ENCODE peak calls at places on chromosomes 7 and 10, in seven cellular contexts. One of them, this sample, is unnamed.

GRCh38 chr7:85095816-85096215 is 91.0 kb downstream of the SEMA3D start:
- DNase-seq in brain microvascular endothelial cell: no peak
- DNase-seq in bronchial epithelial cell: no peak
- DNase-seq in heart right ventricle: no peak
- DNase-seq in adrenal gland: no peak
- DNase-seq in transverse colon: no peak
- DNase-seq in IMR-90: peak
- DNase-seq in this sample: no peak

GRCh38 chr10:89653410-89653828 is 8.4 kb upstream of the PANK1 start:
- DNase-seq in adrenal gland: no peak
- DNase-seq in heart right ventricle: no peak
- DNase-seq in brain microvascular endothelial cell: peak
- DNase-seq in IMR-90: peak
- DNase-seq in transverse colon: no peak
- DNase-seq in bronchial epithelial cell: no peak
- DNase-seq in this sample: peak

GRCh38 chr10:82164333-82164732 is 289.3 kb downstream of the NRG3 start:
- DNase-seq in brain microvascular endothelial cell: no peak
- DNase-seq in IMR-90: no peak
- DNase-seq in heart right ventricle: no peak
- DNase-seq in bronchial epithelial cell: no peak
- DNase-seq in adrenal gland: no peak
- DNase-seq in transverse colon: no peak
- DNase-seq in this sample: no peak

GRCh38 chr10:22335204-22335956 is 9.9 kb upstream of the SPAG6 start:
- DNase-seq in bronchial epithelial cell: no peak
- DNase-seq in adrenal gland: peak
- DNase-seq in heart right ventricle: peak
- DNase-seq in transverse colon: peak
- DNase-seq in brain microvascular endothelial cell: no peak
- DNase-seq in IMR-90: peak
- DNase-seq in this sample: peak

GRCh38 chr7:50397320-50397970 is 52.7 kb downstream of the FIGNL1 start:
- DNase-seq in transverse colon: no peak
- DNase-seq in adrenal gland: no peak
- DNase-seq in IMR-90: no peak
- DNase-seq in heart right ventricle: no peak
- DNase-seq in brain microvascular endothelial cell: no peak
- DNase-seq in bronchial epithelial cell: no peak
- DNase-seq in this sample: no peak

GRCh38 chr7:116339564-116339963 is 129.2 kb downstream of the TES start:
- DNase-seq in heart right ventricle: no peak
- DNase-seq in transverse colon: no peak
- DNase-seq in brain microvascular endothelial cell: no peak
- DNase-seq in adrenal gland: no peak
- DNase-seq in IMR-90: peak
- DNase-seq in bronchial epithelial cell: peak
- DNase-seq in this sample: no peak

GRCh38 chr10:87974769-87975168 is 111.3 kb downstream of the PTEN start:
- DNase-seq in bronchial epithelial cell: no peak
- DNase-seq in heart right ventricle: no peak
- DNase-seq in IMR-90: no peak
- DNase-seq in adrenal gland: no peak
- DNase-seq in transverse colon: no peak
- DNase-seq in brain microvascular endothelial cell: no peak
- DNase-seq in this sample: no peak

GRCh38 chr7:114889646-114890285 is 32.1 kb upstream of the MDFIC start:
- DNase-seq in adrenal gland: no peak
- DNase-seq in heart right ventricle: no peak
- DNase-seq in transverse colon: no peak
- DNase-seq in brain microvascular endothelial cell: peak
- DNase-seq in bronchial epithelial cell: peak
- DNase-seq in IMR-90: peak
- DNase-seq in this sample: peak

GRCh38 chr7:75776295-75776971 is 4.4 kb upstream of the CCL26 start:
- DNase-seq in IMR-90: peak
- DNase-seq in brain microvascular endothelial cell: peak
- DNase-seq in heart right ventricle: no peak
- DNase-seq in bronchial epithelial cell: peak
- DNase-seq in transverse colon: no peak
- DNase-seq in adrenal gland: no peak
- DNase-seq in this sample: peak

GRCh38 chr10:72259491-72260214 is 14.1 kb upstream of the DDIT4 start:
- DNase-seq in heart right ventricle: peak
- DNase-seq in adrenal gland: no peak
- DNase-seq in transverse colon: no peak
- DNase-seq in brain microvascular endothelial cell: peak
- DNase-seq in IMR-90: peak
- DNase-seq in bronchial epithelial cell: no peak
- DNase-seq in this sample: peak

GRCh38 chr7:128031901-128032604 is 816 bp upstream of the LRRC4 start:
- DNase-seq in adrenal gland: peak
- DNase-seq in heart right ventricle: peak
- DNase-seq in bronchial epithelial cell: peak
- DNase-seq in brain microvascular endothelial cell: peak
- DNase-seq in IMR-90: peak
- DNase-seq in transverse colon: peak
- DNase-seq in this sample: peak

GRCh38 chr7:83359108-83359507 is 196.4 kb upstream of the PCLO start:
- DNase-seq in heart right ventricle: no peak
- DNase-seq in adrenal gland: no peak
- DNase-seq in transverse colon: no peak
- DNase-seq in IMR-90: no peak
- DNase-seq in bronchial epithelial cell: no peak
- DNase-seq in brain microvascular endothelial cell: no peak
- DNase-seq in this sample: no peak

GRCh38 chr7:16739863-16740622 is 13.5 kb upstream of the TSPAN13 start:
- DNase-seq in IMR-90: peak
- DNase-seq in transverse colon: peak
- DNase-seq in heart right ventricle: no peak
- DNase-seq in adrenal gland: peak
- DNase-seq in bronchial epithelial cell: peak
- DNase-seq in brain microvascular endothelial cell: peak
- DNase-seq in this sample: peak

GRCh38 chr10:16520900-16521299 is 779 bp downstream of the C1QL3 start:
- DNase-seq in bronchial epithelial cell: no peak
- DNase-seq in transverse colon: no peak
- DNase-seq in heart right ventricle: peak
- DNase-seq in adrenal gland: no peak
- DNase-seq in brain microvascular endothelial cell: no peak
- DNase-seq in IMR-90: peak
- DNase-seq in this sample: peak

GRCh38 chr10:16519250-16519907 is 2.3 kb downstream of the C1QL3 start:
- DNase-seq in heart right ventricle: no peak
- DNase-seq in brain microvascular endothelial cell: no peak
- DNase-seq in bronchial epithelial cell: no peak
- DNase-seq in transverse colon: no peak
- DNase-seq in IMR-90: no peak
- DNase-seq in adrenal gland: no peak
- DNase-seq in this sample: no peak

GRCh38 chr10:16518822-16519221 is 2.9 kb downstream of the C1QL3 start:
- DNase-seq in adrenal gland: no peak
- DNase-seq in transverse colon: no peak
- DNase-seq in brain microvascular endothelial cell: no peak
- DNase-seq in bronchial epithelial cell: no peak
- DNase-seq in IMR-90: no peak
- DNase-seq in heart right ventricle: no peak
- DNase-seq in this sample: no peak

GRCh38 chr10:16521311-16522016 is at the start of gene C1QL3:
- DNase-seq in brain microvascular endothelial cell: no peak
- DNase-seq in IMR-90: peak
- DNase-seq in adrenal gland: no peak
- DNase-seq in bronchial epithelial cell: no peak
- DNase-seq in heart right ventricle: no peak
- DNase-seq in transverse colon: no peak
- DNase-seq in this sample: peak

GRCh38 chr10:16519908-16520861 is 1.5 kb downstream of the C1QL3 start:
- DNase-seq in adrenal gland: no peak
- DNase-seq in transverse colon: no peak
- DNase-seq in heart right ventricle: no peak
- DNase-seq in IMR-90: no peak
- DNase-seq in bronchial epithelial cell: no peak
- DNase-seq in brain microvascular endothelial cell: no peak
- DNase-seq in this sample: no peak
- H3K4me3 ChIP-seq in adrenal gland: no peak
- H3K4me3 ChIP-seq in transverse colon: peak
- H3K4me3 ChIP-seq in heart right ventricle: peak
- H3K4me3 ChIP-seq in IMR-90: no peak
- H3K4me3 ChIP-seq in bronchial epithelial cell: no peak
- H3K4me3 ChIP-seq in brain microvascular endothelial cell: peak
- H3K4me3 ChIP-seq in this sample: no peak

GRCh38 chr10:6197274-6197673 is 5.5 kb upstream of the PFKFB3 start:
- DNase-seq in transverse colon: no peak
- DNase-seq in IMR-90: no peak
- DNase-seq in adrenal gland: no peak
- DNase-seq in heart right ventricle: no peak
- DNase-seq in bronchial epithelial cell: peak
- DNase-seq in brain microvascular endothelial cell: no peak
- DNase-seq in this sample: no peak

GRCh38 chr10:6202098-6202683 is 541 bp upstream of the PFKFB3 start:
- DNase-seq in bronchial epithelial cell: no peak
- DNase-seq in brain microvascular endothelial cell: no peak
- DNase-seq in heart right ventricle: peak
- DNase-seq in transverse colon: no peak
- DNase-seq in IMR-90: no peak
- DNase-seq in adrenal gland: peak
- DNase-seq in this sample: no peak

GRCh38 chr10:6201511-6201975 is 1.2 kb upstream of the PFKFB3 start:
- DNase-seq in transverse colon: peak
- DNase-seq in heart right ventricle: peak
- DNase-seq in IMR-90: peak
- DNase-seq in adrenal gland: peak
- DNase-seq in brain microvascular endothelial cell: no peak
- DNase-seq in bronchial epithelial cell: peak
- DNase-seq in this sample: peak

GRCh38 chr10:6200588-6201510 is 1.9 kb upstream of the PFKFB3 start:
- DNase-seq in IMR-90: peak
- DNase-seq in bronchial epithelial cell: peak
- DNase-seq in transverse colon: peak
- DNase-seq in brain microvascular endothelial cell: no peak
- DNase-seq in adrenal gland: peak
- DNase-seq in heart right ventricle: peak
- DNase-seq in this sample: peak

GRCh38 chr10:6199131-6199733 is 3.5 kb upstream of the PFKFB3 start:
- DNase-seq in bronchial epithelial cell: no peak
- DNase-seq in transverse colon: peak
- DNase-seq in brain microvascular endothelial cell: no peak
- DNase-seq in heart right ventricle: no peak
- DNase-seq in adrenal gland: no peak
- DNase-seq in IMR-90: no peak
- DNase-seq in this sample: no peak
- H3K4me3 ChIP-seq in bronchial epithelial cell: no peak
- H3K4me3 ChIP-seq in transverse colon: no peak
- H3K4me3 ChIP-seq in brain microvascular endothelial cell: no peak
- H3K4me3 ChIP-seq in heart right ventricle: no peak
- H3K4me3 ChIP-seq in adrenal gland: no peak
- H3K4me3 ChIP-seq in IMR-90: no peak
- H3K4me3 ChIP-seq in this sample: no peak

GRCh38 chr10:86399879-86400704 is 33.5 kb upstream of the GRID1 start:
- DNase-seq in transverse colon: peak
- DNase-seq in heart right ventricle: peak
- DNase-seq in IMR-90: peak
- DNase-seq in adrenal gland: peak
- DNase-seq in brain microvascular endothelial cell: peak
- DNase-seq in bronchial epithelial cell: peak
- DNase-seq in this sample: peak

GRCh38 chr10:86400705-86401587 is 34.4 kb upstream of the GRID1 start:
- DNase-seq in heart right ventricle: peak
- DNase-seq in adrenal gland: peak
- DNase-seq in IMR-90: no peak
- DNase-seq in transverse colon: peak
- DNase-seq in bronchial epithelial cell: peak
- DNase-seq in brain microvascular endothelial cell: no peak
- DNase-seq in this sample: peak

GRCh38 chr10:86403183-86403797 is 36.7 kb upstream of the GRID1 start:
- DNase-seq in IMR-90: no peak
- DNase-seq in adrenal gland: no peak
- DNase-seq in transverse colon: no peak
- DNase-seq in heart right ventricle: no peak
- DNase-seq in bronchial epithelial cell: no peak
- DNase-seq in brain microvascular endothelial cell: no peak
- DNase-seq in this sample: no peak

GRCh38 chr10:86402283-86402931 is 35.8 kb upstream of the GRID1 start:
- DNase-seq in IMR-90: peak
- DNase-seq in brain microvascular endothelial cell: no peak
- DNase-seq in transverse colon: no peak
- DNase-seq in adrenal gland: no peak
- DNase-seq in bronchial epithelial cell: no peak
- DNase-seq in heart right ventricle: no peak
- DNase-seq in this sample: peak

GRCh38 chr10:86401588-86402282 is 35.1 kb upstream of the GRID1 start:
- DNase-seq in heart right ventricle: no peak
- DNase-seq in brain microvascular endothelial cell: no peak
- DNase-seq in IMR-90: no peak
- DNase-seq in adrenal gland: peak
- DNase-seq in transverse colon: peak
- DNase-seq in bronchial epithelial cell: no peak
- DNase-seq in this sample: no peak
- H3K4me3 ChIP-seq in heart right ventricle: peak
- H3K4me3 ChIP-seq in brain microvascular endothelial cell: peak
- H3K4me3 ChIP-seq in IMR-90: no peak
- H3K4me3 ChIP-seq in adrenal gland: no peak
- H3K4me3 ChIP-seq in transverse colon: peak
- H3K4me3 ChIP-seq in bronchial epithelial cell: peak
- H3K4me3 ChIP-seq in this sample: peak

GRCh38 chr7:134780166-134780853 is 876 bp downstream of the CALD1 start:
- DNase-seq in heart right ventricle: no peak
- DNase-seq in brain microvascular endothelial cell: no peak
- DNase-seq in adrenal gland: no peak
- DNase-seq in IMR-90: no peak
- DNase-seq in bronchial epithelial cell: no peak
- DNase-seq in transverse colon: no peak
- DNase-seq in this sample: no peak

GRCh38 chr7:134777908-134778580 is 1.4 kb upstream of the CALD1 start:
- DNase-seq in bronchial epithelial cell: peak
- DNase-seq in transverse colon: no peak
- DNase-seq in adrenal gland: no peak
- DNase-seq in brain microvascular endothelial cell: no peak
- DNase-seq in heart right ventricle: no peak
- DNase-seq in IMR-90: no peak
- DNase-seq in this sample: peak

GRCh38 chr7:134778941-134779740 is at the start of gene CALD1:
- DNase-seq in adrenal gland: peak
- DNase-seq in brain microvascular endothelial cell: peak
- DNase-seq in bronchial epithelial cell: peak
- DNase-seq in heart right ventricle: peak
- DNase-seq in transverse colon: peak
- DNase-seq in IMR-90: peak
- DNase-seq in this sample: peak

GRCh38 chr7:134781171-134781570 is 1.7 kb downstream of the CALD1 start:
- DNase-seq in IMR-90: no peak
- DNase-seq in bronchial epithelial cell: no peak
- DNase-seq in brain microvascular endothelial cell: no peak
- DNase-seq in heart right ventricle: no peak
- DNase-seq in transverse colon: no peak
- DNase-seq in adrenal gland: no peak
- DNase-seq in this sample: no peak

DNA sequence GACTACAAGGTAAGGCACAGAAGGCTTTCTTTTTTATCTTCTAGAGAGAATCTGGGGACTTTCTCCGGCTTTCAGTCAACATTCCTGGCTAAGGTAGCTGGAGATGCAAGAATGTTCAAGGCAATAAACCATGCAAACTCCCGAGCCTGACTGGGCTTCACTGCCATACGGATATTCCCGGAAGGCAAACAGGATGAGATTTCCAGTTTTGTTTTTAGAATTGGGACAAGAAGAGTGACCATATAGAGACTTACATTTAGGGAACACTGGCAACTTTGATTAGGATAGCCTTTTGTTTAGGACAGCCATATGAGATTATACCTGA is 269 bp downstream of the CALD1 start:
- DNase-seq in heart right ventricle: no peak
- DNase-seq in IMR-90: no peak
- DNase-seq in adrenal gland: no peak
- DNase-seq in transverse colon: no peak
- DNase-seq in bronchial epithelial cell: no peak
- DNase-seq in brain microvascular endothelial cell: no peak
- DNase-seq in this sample: no peak
- H3K4me3 ChIP-seq in heart right ventricle: peak
- H3K4me3 ChIP-seq in IMR-90: peak
- H3K4me3 ChIP-seq in adrenal gland: peak
- H3K4me3 ChIP-seq in transverse colon: peak
- H3K4me3 ChIP-seq in bronchial epithelial cell: peak
- H3K4me3 ChIP-seq in brain microvascular endothelial cell: peak
- H3K4me3 ChIP-seq in this sample: peak